ENCODE peak calls at places on chromosomes 6 and 20, in four cellular contexts. J is activated CD4-positive, alpha-beta T cell treated with anti-CD3 and anti-CD28 coated beads, Interleukin-2, amount 50 U/mL, for 1 hour; M is AG08396; B is left colon. T is an unnamed sample.

GRCh38 chr20:6611911-6612614 is 155.4 kb upstream of the BMP2 start:
- DNase-seq in M (no peak), B (no peak), J (no peak), T (no peak)

GRCh38 chr6:48476257-48476656 is 365.3 kb upstream of the PTCHD4 start:
- DNase-seq in B (peak; percentile 3), M (no peak), J (no peak), T (no peak)

GRCh38 chr6:153104220-153104619 is 26.9 kb downstream of the RGS17 start:
- DNase-seq in M (no peak), B (no peak), J (no peak), T (no peak)

GRCh38 chr20:31484001-31484400 is 8.9 kb downstream of the REM1 start:
- DNase-seq in J (no peak), B (no peak), M (no peak), T (no peak)

GRCh38 chr20:57211949-57212889 is 54.2 kb downstream of the BMP7 start:
- DNase-seq in B (peak; percentile 41), J (no peak), M (peak; percentile 92), T (no peak)

GRCh38 chr6:74434165-74434564 is 738.2 kb downstream of the CD109 start:
- DNase-seq in B (no peak), J (no peak), M (no peak), T (no peak)

GRCh38 chr6:137427670-137428290 is 66.4 kb downstream of the OLIG3 start:
- DNase-seq in B (no peak), J (no peak), M (no peak), T (no peak)

GRCh38 chr6:150857062-150857905 is 8.2 kb upstream of the MTHFD1L start:
- DNase-seq in J (no peak), B (no peak), M (peak; percentile 80), T (no peak)

GRCh38 chr20:824916-825315 is 8.6 kb upstream of the FAM110A start:
- DNase-seq in B (no peak), J (no peak), M (no peak), T (no peak)

GRCh38 chr6:12749531-12750379 is 33.2 kb downstream of the PHACTR1 start:
- DNase-seq in B (no peak), M (no peak), J (no peak), T (no peak)

GRCh38 chr6:134195985-134196384 is 121.9 kb downstream of the SGK1 start:
- DNase-seq in M (no peak), B (no peak), J (no peak), T (no peak)

GRCh38 chr6:31203345-31203979 is 33.0 kb upstream of the POU5F1 start:
- DNase-seq in J (peak; percentile 41), B (no peak), M (no peak), T (peak; percentile 45)

GRCh38 chr6:1461207-1461606 is 71.8 kb downstream of the FOXF2 start:
- DNase-seq in J (no peak), B (no peak), M (peak; percentile 34), T (no peak)

GRCh38 chr20:63074182-63074581 is 67.4 kb upstream of the BHLHE23 start:
- DNase-seq in B (no peak), J (no peak), M (no peak), T (no peak)

GRCh38 chr20:63434599-63435378 is 37.7 kb downstream of the KCNQ2 start:
- DNase-seq in M (peak; percentile 84), B (peak; percentile 45), J (peak; percentile 76), T (peak; percentile 81)

GRCh38 chr6:89289710-89290109 is 25.4 kb downstream of the GABRR2 start:
- DNase-seq in B (no peak), M (no peak), J (no peak), T (no peak)

T was measured in CD8-positive, alpha-beta T cell.